ENCODE peak calls at places on chromosomes 11 and 22, in six cellular contexts. A, W, H, F, R and Y are unnamed samples.

GRCh38 chr11:34614334-34615113 is 6.4 kb upstream of the EHF start:
- DNase-seq in W (no peak), F (peak), H (no peak), R (peak), A (no peak), Y (no peak)

GRCh38 chr22:19361501-19362103 is 69.9 kb downstream of the HIRA start:
- DNase-seq in H (peak), A (no peak), F (no peak), W (no peak), R (no peak), Y (peak)

GRCh38 chr22:28029201-28029948 is 110.3 kb upstream of the PITPNB start:
- DNase-seq in W (no peak), R (no peak), H (peak), F (peak), A (no peak), Y (no peak)

GRCh38 chr11:14029971-14030531 is 67.5 kb downstream of the SPON1 start:
- DNase-seq in W (no peak), H (no peak), R (peak), F (peak), A (no peak), Y (no peak)

GRCh38 chr11:62398011-62398994 is 20.5 kb upstream of the SCGB1A1 start:
- DNase-seq in F (peak), R (no peak), W (peak), H (no peak), A (no peak), Y (no peak)

GRCh38 chr11:57205046-57205671 is 23.4 kb downstream of the LRRC55 start:
- DNase-seq in W (peak), R (peak), F (peak), A (no peak), H (no peak), Y (no peak)

GRCh38 chr11:47060807-47061206 is 115.9 kb downstream of the ARFGAP2 start:
- DNase-seq in R (no peak), H (no peak), F (peak), W (peak), A (no peak), Y (no peak)

GRCh38 chr22:35838849-35839646 is 121.4 kb downstream of the APOL5 start:
- DNase-seq in H (no peak), A (no peak), F (peak), R (peak), W (peak), Y (no peak)

GRCh38 chr11:122441702-122442092 is 213.8 kb upstream of the UBASH3B start:
- DNase-seq in A (no peak), H (no peak), W (no peak), R (no peak), F (no peak), Y (no peak)

GRCh38 chr11:88523362-88524028 is 186.0 kb upstream of the CTSC start:
- DNase-seq in H (no peak), A (no peak), W (peak), R (no peak), F (peak), Y (no peak)

GRCh38 chr11:128624269-128625170 is 37.2 kb upstream of the ETS1 start:
- DNase-seq in W (no peak), H (no peak), F (no peak), A (peak), R (no peak), Y (no peak)

DNA sequence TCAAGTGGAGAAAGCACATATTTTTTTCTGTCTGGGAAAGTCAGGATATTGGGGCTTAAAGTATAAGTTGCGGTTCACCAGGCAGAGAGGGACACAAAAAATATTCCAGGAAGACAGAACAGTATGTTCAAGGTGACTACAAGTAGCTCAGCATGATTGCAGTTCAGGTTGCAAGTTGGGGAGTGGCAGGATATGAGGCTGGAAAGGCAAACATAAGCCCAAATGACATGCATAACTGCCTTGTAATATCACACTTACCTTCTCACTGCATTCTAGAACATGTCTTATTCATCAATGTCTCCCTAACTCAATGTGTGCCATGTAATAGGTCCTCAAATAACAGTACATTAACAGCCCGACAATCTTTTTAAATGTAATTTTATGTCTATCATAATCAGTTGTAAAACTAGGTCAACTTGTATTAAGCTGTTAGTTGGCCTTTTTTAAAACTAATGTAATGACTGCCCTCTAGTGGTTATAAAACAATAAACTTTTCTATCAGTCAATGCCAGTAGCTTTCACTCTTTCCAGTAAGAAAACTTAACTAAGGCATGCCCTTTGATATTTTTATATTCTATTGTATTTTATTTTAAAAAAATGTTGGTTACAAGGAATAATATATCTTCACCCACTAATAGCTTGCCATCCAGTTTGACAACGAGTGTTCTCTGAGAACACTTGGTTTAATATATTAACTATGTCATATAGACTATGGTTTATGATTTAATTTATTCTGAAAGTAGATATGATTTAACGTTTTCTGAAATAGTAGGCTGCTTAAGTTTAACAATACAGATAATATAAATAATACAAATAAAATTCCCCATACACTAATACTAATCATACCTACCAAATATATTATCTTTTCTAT is 39.4 kb upstream of the CFAP300 start:
- DNase-seq in W (peak), A (no peak), H (no peak), F (peak), R (peak), Y (no peak)
- TF ChIP-seq CTCF in W (peak), A (peak), H (peak), F (no peak), R (peak), Y (peak)

GRCh38 chr11:60889869-60890311 is 16.5 kb downstream of the PRPF19 start:
- DNase-seq in R (no peak), W (no peak), H (no peak), F (no peak), A (no peak), Y (no peak)

GRCh38 chr11:60891103-60891741 is 15.2 kb downstream of the PRPF19 start:
- DNase-seq in W (no peak), H (no peak), A (no peak), F (no peak), R (no peak), Y (no peak)

GRCh38 chr11:60890696-60891095 is 15.7 kb downstream of the PRPF19 start:
- DNase-seq in H (no peak), A (no peak), F (no peak), W (no peak), R (no peak), Y (no peak)

GRCh38 chr11:60887531-60887930 is 18.9 kb downstream of the PRPF19 start:
- DNase-seq in W (peak), R (no peak), H (no peak), F (peak), A (peak), Y (no peak)
- TF ChIP-seq CTCF in W (peak), R (peak), H (peak), F (peak), A (no peak), Y (peak)

DNA sequence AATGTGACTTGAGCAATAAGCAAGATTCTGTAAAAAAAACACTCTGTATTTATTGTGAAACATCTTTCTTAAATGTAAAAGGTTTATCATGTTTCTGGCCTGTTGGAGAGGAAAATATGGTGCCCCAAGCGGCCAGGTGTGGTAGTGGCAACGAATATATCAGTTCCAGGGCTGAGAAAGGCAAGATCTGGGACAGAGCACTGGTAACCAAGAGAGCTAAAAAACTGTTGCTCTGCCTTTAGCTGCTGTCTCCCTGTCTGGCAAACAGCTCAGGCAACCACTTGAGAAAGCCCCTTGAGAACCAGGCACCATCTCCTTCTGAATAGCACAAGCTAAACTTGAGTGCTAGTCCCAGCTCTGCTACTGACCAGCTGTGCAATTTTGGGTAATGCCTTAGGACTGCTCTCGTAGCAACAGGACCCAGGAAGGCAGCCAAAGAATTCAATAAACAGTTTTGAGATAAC is 129.9 kb downstream of the KCNC1 start:
- DNase-seq in H (no peak), F (no peak), W (no peak), R (no peak), A (no peak), Y (no peak)
- TF ChIP-seq CTCF in H (peak), F (peak), W (peak), R (peak), A (no peak), Y (peak)

DNA sequence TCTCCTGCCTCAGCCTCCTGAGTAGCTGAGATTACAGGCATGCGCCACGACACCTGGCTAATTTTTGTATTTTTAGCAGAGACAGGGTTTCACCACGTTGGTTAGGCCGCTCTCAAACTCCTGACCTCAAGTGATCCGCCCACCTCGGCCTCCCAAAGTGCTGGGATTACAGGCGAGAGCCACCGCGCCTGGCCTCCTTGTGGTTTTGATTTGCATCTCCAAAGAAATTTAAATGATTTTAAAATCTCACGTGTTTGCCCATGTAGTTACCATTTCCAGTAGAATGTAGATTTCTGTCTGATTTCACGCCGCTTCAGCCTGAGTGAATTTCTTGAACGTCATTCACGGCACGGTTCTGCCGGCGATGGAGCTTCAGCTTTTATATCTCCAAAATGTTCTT is 55.8 kb downstream of the IGF2 start:
- DNase-seq in W (no peak), H (no peak), F (no peak), R (no peak), A (no peak), Y (no peak)
- TF ChIP-seq CTCF in W (no peak), H (no peak), F (no peak), R (no peak), A (no peak), Y (no peak)